ENCODE peak calls at places on chromosome 7, in seven cellular contexts. Z is GM04504, H is NCI-H2081, B is fibroblast of pulmonary artery, I is astrocyte of the spinal cord, A is AG09309, K is cardiac fibroblast. N is an unnamed sample.

GRCh38 chr7:51040777-51041176 is 258.1 kb upstream of the GRB10 start:
- DNase-seq in Z (no peak), H (peak), B (no peak), I (peak), A (no peak), K (peak), N (no peak)

GRCh38 chr7:135979674-135980660 is 2.8 kb upstream of the MTPN start:
- DNase-seq in Z (no peak), H (no peak), B (peak), I (peak), A (no peak), K (peak), N (no peak)

GRCh38 chr7:18655969-18656761 is 160.6 kb downstream of the HDAC9 start:
- DNase-seq in Z (no peak), H (no peak), B (no peak), I (no peak), A (no peak), K (no peak), N (no peak)

GRCh38 chr7:32616625-32617024 is 121.3 kb downstream of the AVL9 start:
- DNase-seq in Z (peak), H (no peak), B (peak), I (peak), A (peak), K (peak), N (no peak)

GRCh38 chr7:157412021-157412443 is 75.2 kb downstream of the DNAJB6 start:
- DNase-seq in Z (no peak), H (no peak), B (peak), I (peak), A (peak), K (peak), N (peak)

GRCh38 chr7:137080516-137081203 is 212.2 kb downstream of the CHRM2 start:
- DNase-seq in Z (no peak), H (no peak), B (no peak), I (no peak), A (no peak), K (no peak), N (no peak)

GRCh38 chr7:155090647-155091046 is 20.5 kb downstream of the HTR5A start:
- DNase-seq in Z (no peak), H (no peak), B (no peak), I (no peak), A (no peak), K (no peak), N (no peak)

GRCh38 chr7:3722396-3722846 is 421.4 kb downstream of the SDK1 start:
- DNase-seq in Z (no peak), H (peak), B (peak), I (peak), A (no peak), K (peak), N (no peak)

GRCh38 chr7:2785071-2785500 is 59.0 kb downstream of the GNA12 start:
- DNase-seq in Z (no peak), H (no peak), B (peak), I (peak), A (no peak), K (peak), N (no peak)

GRCh38 chr7:149772236-149772820 is 1.1 kb downstream of the ZNF467 start:
- DNase-seq in Z (no peak), H (no peak), B (no peak), I (no peak), A (no peak), K (no peak), N (no peak)

GRCh38 chr7:11182736-11183135 is 209.1 kb downstream of the PHF14 start:
- DNase-seq in Z (no peak), H (no peak), B (peak), I (peak), A (peak), K (peak), N (peak)

GRCh38 chr7:12094365-12094921 is 116.7 kb upstream of the TMEM106B start:
- DNase-seq in Z (no peak), H (no peak), B (peak), I (no peak), A (no peak), K (peak), N (no peak)

GRCh38 chr7:85719981-85720963 is 533.4 kb upstream of the SEMA3D start:
- DNase-seq in Z (peak), H (peak), B (peak), I (peak), A (peak), K (peak), N (no peak)

GRCh38 chr7:57198801-57199200 is 66.6 kb upstream of the ZNF479 start:
- DNase-seq in Z (no peak), H (no peak), B (no peak), I (no peak), A (no peak), K (no peak), N (no peak)

GRCh38 chr7:46256870-46257528 is 335.9 kb upstream of the IGFBP3 start:
- DNase-seq in Z (peak), H (no peak), B (no peak), I (no peak), A (no peak), K (peak), N (no peak)

GRCh38 chr7:106425017-106425719 is 140.4 kb upstream of the NAMPT start:
- DNase-seq in Z (peak), H (no peak), B (peak), I (peak), A (peak), K (peak), N (peak)

GRCh38 chr7:105028004-105028403 is 14.0 kb downstream of the KMT2E start:
- DNase-seq in Z (no peak), H (no peak), B (no peak), I (no peak), A (no peak), K (no peak), N (no peak)

GRCh38 chr7:121097577-121097976 is 109.1 kb downstream of the CPED1 start:
- DNase-seq in Z (no peak), H (no peak), B (no peak), I (no peak), A (no peak), K (no peak), N (no peak)

GRCh38 chr7:102119213-102119651 is 167.4 kb upstream of the SH2B2 start:
- DNase-seq in Z (no peak), H (no peak), B (peak), I (no peak), A (no peak), K (no peak), N (no peak)

GRCh38 chr7:117229350-117229749 is 93.5 kb downstream of the WNT2 start:
- DNase-seq in Z (no peak), H (no peak), B (no peak), I (no peak), A (no peak), K (no peak), N (peak)

GRCh38 chr7:2521341-2521745 is 1.8 kb downstream of the LFNG start:
- DNase-seq in Z (no peak), H (peak), B (no peak), I (no peak), A (no peak), K (no peak), N (no peak)

GRCh38 chr7:234712-235553 is 42.6 kb downstream of the FAM20C start:
- DNase-seq in Z (peak), H (no peak), B (no peak), I (no peak), A (no peak), K (no peak), N (peak)

GRCh38 chr7:66265566-66265965 is 60.4 kb downstream of the TPST1 start:
- DNase-seq in Z (no peak), H (peak), B (peak), I (peak), A (no peak), K (peak), N (no peak)

GRCh38 chr7:142714375-142714774 is 34.9 kb upstream of the PRSS1 start:
- DNase-seq in Z (no peak), H (peak), B (no peak), I (no peak), A (no peak), K (no peak), N (no peak)

GRCh38 chr7:69365588-69366241 is 232.6 kb upstream of the AUTS2 start:
- DNase-seq in Z (peak), H (peak), B (no peak), I (peak), A (no peak), K (no peak), N (no peak)

GRCh38 chr7:55005241-55005836 is 13.5 kb upstream of the EGFR start:
- DNase-seq in Z (no peak), H (no peak), B (no peak), I (no peak), A (no peak), K (no peak), N (no peak)

GRCh38 chr7:37495574-37496184 is 47.0 kb upstream of the ELMO1 start:
- DNase-seq in Z (no peak), H (no peak), B (peak), I (peak), A (no peak), K (peak), N (no peak)

GRCh38 chr7:31982962-31983361 is 87.2 kb downstream of the PDE1C start:
- DNase-seq in Z (no peak), H (no peak), B (no peak), I (no peak), A (no peak), K (no peak), N (no peak)

GRCh38 chr7:412313-412710 is 107.3 kb downstream of the PDGFA start:
- DNase-seq in Z (no peak), H (no peak), B (no peak), I (no peak), A (no peak), K (no peak), N (no peak)

GRCh38 chr7:137036768-137037167 is 168.3 kb downstream of the CHRM2 start:
- DNase-seq in Z (no peak), H (no peak), B (peak), I (no peak), A (no peak), K (no peak), N (no peak)

GRCh38 chr7:28433604-28434254 is 21.4 kb downstream of the CREB5 start:
- DNase-seq in Z (no peak), H (no peak), B (peak), I (peak), A (no peak), K (peak), N (no peak)

GRCh38 chr7:114412548-114412947 is 2.1 kb upstream of the FOXP2 start:
- DNase-seq in Z (no peak), H (peak), B (no peak), I (no peak), A (no peak), K (no peak), N (no peak)

GRCh38 chr7:75762350-75762917 is 9.6 kb downstream of the CCL26 start:
- DNase-seq in Z (peak), H (peak), B (peak), I (peak), A (peak), K (peak), N (peak)